ENCODE peak calls at places on chromosomes 3 and 15, in five cellular contexts. L is GM23248, S is astrocyte, Q is breast epithelium, H is SK-N-SH. K is an unnamed sample. For H3K4me1 and H3K36me3, the result is how much of the 10 kb centered on the place peaks cover.

GRCh38 chr15:59583088-59583487 is 28.5 kb upstream of the GCNT3 start:
- DNase-seq in L (no peak), S (no peak), Q (no peak), H (no peak), K (no peak)

GRCh38 chr3:113557374-113557773 is 25.0 kb downstream of the SIDT1 start:
- DNase-seq in L (peak), S (peak), Q (no peak), H (no peak), K (no peak)

GRCh38 chr15:69604050-69604378 is 151.4 kb downstream of the RPLP1 start:
- DNase-seq in L (no peak), S (no peak), Q (no peak), H (no peak), K (no peak)

GRCh38 chr3:63892773-63893352 is 19.3 kb downstream of the SCAANT1 start:
- DNase-seq in L (no peak), S (no peak), Q (no peak), H (no peak), K (no peak)

GRCh38 chr15:40091861-40092415 is 16.7 kb downstream of the BMF start:
- DNase-seq in L (no peak), S (no peak), Q (peak), H (no peak), K (no peak)

GRCh38 chr3:134757549-134758069 is 37.5 kb upstream of the EPHB1 start:
- DNase-seq in L (no peak), S (no peak), Q (no peak), H (no peak), K (no peak)

GRCh38 chr3:157499342-157499963 is 3.8 kb downstream of the VEPH1 start:
- DNase-seq in L (peak), S (peak), Q (peak), H (no peak), K (no peak)

GRCh38 chr3:160400631-160401150 is 1.2 kb downstream of the SMC4 start:
- DNase-seq in L (peak), S (no peak), Q (no peak), H (peak), K (no peak)

GRCh38 chr3:13420817-13421755 is 964 bp upstream of the NUP210 start:
- DNase-seq in L (no peak), S (no peak), Q (no peak), H (no peak), K (no peak)

GRCh38 chr15:28021281-28022039 is 77.7 kb downstream of the OCA2 start:
- DNase-seq in L (peak), S (peak), Q (peak), H (peak), K (no peak)

GRCh38 chr3:183572935-183573334 is 17.4 kb upstream of the KLHL6 start:
- DNase-seq in L (no peak), S (no peak), Q (no peak), H (no peak), K (no peak)

GRCh38 chr3:27553868-27554540 is 69.8 kb upstream of the SLC4A7 start:
- DNase-seq in L (peak), S (no peak), Q (no peak), H (no peak), K (no peak)

GRCh38 chr3:150349314-150350097 is 58.6 kb upstream of the TSC22D2 start:
- DNase-seq in L (peak), S (no peak), Q (no peak), H (no peak), K (no peak)

GRCh38 chr3:158200973-158201372 is 91.1 kb downstream of the RSRC1 start:
- DNase-seq in L (peak), S (no peak), Q (no peak), H (no peak), K (no peak)

GRCh38 chr3:41265011-41265545 is 65.8 kb downstream of the CTNNB1 start:
- DNase-seq in L (peak), S (peak), Q (no peak), H (no peak), K (no peak)

GRCh38 chr3:152051501-152052404 is 178.3 kb downstream of the SUCNR1 start:
- DNase-seq in L (peak), S (peak), Q (no peak), H (no peak), K (no peak)

GRCh38 chr3:184597783-184598182 is 36.2 kb downstream of the EPHB3 start:
- DNase-seq in L (no peak), S (no peak), Q (peak), H (no peak), K (no peak)

GRCh38 chr15:94199725-94200124 is 31.6 kb upstream of the MCTP2 start:
- DNase-seq in L (no peak), S (no peak), Q (no peak), H (no peak), K (no peak)

GRCh38 chr15:86139828-86140227 is 60.2 kb downstream of the AGBL1 start:
- DNase-seq in L (no peak), S (no peak), Q (no peak), H (peak), K (no peak)

GRCh38 chr3:37646865-37647264 is 214.8 kb upstream of the CTDSPL start:
- DNase-seq in L (no peak), S (no peak), Q (no peak), H (no peak), K (no peak)

GRCh38 chr3:141331370-141332318 is 36.7 kb upstream of the ZBTB38 start:
- DNase-seq in L (peak), S (peak), Q (no peak), H (no peak), K (peak)

GRCh38 chr3:143331336-143331735 is 211.8 kb downstream of the CHST2 start:
- DNase-seq in L (peak), S (peak), Q (no peak), H (no peak), K (no peak)

DNA sequence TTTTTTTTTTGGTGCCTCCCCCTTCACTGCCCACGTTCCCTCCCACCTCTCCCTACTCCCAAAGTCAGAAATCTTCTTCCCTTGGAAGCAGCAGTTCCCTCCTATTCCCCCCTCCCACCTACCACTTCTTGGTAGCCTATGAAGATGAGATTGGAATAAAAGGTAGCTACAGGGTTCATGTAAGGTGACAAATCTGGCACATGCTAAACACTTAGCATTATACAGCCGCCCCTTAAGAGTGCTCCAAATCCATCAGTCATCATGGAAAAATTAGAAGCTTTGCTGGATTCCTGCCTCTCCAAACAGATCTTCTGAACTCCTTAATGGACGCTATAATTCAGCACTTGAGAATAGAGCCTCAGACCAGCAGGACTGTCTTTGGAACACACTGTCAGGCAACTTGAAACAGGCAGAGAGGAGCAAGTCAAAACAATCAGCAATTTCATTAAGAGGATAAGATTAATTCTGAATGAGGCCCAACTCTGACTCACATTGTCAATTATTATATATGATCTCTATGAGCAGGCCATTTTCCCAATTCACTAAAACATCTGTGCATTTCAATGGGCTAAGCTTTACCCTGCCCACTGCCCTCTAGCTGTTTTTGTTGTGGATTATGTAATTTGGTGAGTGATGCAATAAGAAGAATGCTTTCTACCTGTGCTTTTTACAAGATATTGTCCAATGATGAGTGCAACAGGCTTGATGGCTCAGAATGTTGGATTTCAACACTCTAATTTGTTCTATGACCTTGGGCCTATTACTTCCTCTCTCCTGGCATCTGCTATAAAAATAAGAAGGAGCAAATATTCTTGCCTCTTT is 34.6 kb upstream of the SPRED1 start:
- DNase-seq in L (peak), S (peak), Q (no peak), H (no peak), K (no peak)
- H3K4me3 ChIP-seq in L (no peak), S (no peak), Q (no peak), H (no peak), K (no peak)

GRCh38 chr15:68416158-68416535 is 15.8 kb downstream of the ITGA11 start:
- DNase-seq in L (no peak), S (no peak), Q (no peak), H (no peak), K (no peak)

GRCh38 chr15:68418611-68419161 is 13.3 kb downstream of the ITGA11 start:
- DNase-seq in L (peak), S (peak), Q (peak), H (no peak), K (no peak)

GRCh38 chr15:68417897-68418296 is 14.1 kb downstream of the ITGA11 start:
- DNase-seq in L (peak), S (peak), Q (peak), H (no peak), K (no peak)

GRCh38 chr15:68415501-68416157 is 16.3 kb downstream of the ITGA11 start:
- DNase-seq in L (peak), S (no peak), Q (peak), H (no peak), K (peak)

DNA sequence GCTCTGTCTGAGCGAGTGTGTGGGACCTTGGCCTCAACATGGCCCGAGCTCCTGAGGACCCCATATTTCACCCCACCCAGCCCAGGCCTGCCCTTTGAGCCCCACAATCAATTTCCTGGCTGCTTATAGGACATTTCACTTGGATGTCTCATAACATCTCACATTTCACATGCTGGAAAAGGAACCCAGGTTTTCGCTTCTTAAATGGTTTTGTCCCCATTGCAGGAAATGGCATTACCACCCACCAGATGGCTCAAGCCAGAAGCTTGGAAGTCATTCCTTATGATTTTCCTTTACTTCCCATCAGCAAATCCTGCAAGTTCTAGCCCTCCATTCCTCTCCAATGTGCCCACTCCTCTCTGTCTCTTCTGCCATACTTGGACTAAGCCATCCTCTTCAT is 14.9 kb downstream of the ITGA11 start:
- DNase-seq in L (no peak), S (no peak), Q (peak), H (no peak), K (no peak)
- H3K4me1 ChIP-seq in L (under half), S (under half), Q (under half), H (under half), K (under half)

GRCh38 chr3:197994736-197995135 is 34.7 kb downstream of the LMLN start:
- DNase-seq in L (no peak), S (no peak), Q (no peak), H (no peak), K (no peak)

GRCh38 chr3:197989651-197990050 is 29.6 kb downstream of the LMLN start:
- DNase-seq in L (no peak), S (no peak), Q (no peak), H (no peak), K (no peak)
- H3K36me3 ChIP-seq in L (under half), S (under half), Q (under half), H (under half), K (under half)

GRCh38 chr3:16241225-16241624 is 23.5 kb downstream of the DPH3 start:
- DNase-seq in L (no peak), S (no peak), Q (no peak), H (no peak), K (no peak)

GRCh38 chr3:16242177-16242576 is 22.6 kb downstream of the DPH3 start:
- DNase-seq in L (no peak), S (no peak), Q (no peak), H (no peak), K (no peak)

GRCh38 chr3:16240229-16241023 is 24.3 kb downstream of the DPH3 start:
- DNase-seq in L (peak), S (peak), Q (no peak), H (no peak), K (no peak)

GRCh38 chr3:16245613-16246012 is 19.1 kb downstream of the DPH3 start:
- DNase-seq in L (no peak), S (no peak), Q (no peak), H (no peak), K (no peak)

DNA sequence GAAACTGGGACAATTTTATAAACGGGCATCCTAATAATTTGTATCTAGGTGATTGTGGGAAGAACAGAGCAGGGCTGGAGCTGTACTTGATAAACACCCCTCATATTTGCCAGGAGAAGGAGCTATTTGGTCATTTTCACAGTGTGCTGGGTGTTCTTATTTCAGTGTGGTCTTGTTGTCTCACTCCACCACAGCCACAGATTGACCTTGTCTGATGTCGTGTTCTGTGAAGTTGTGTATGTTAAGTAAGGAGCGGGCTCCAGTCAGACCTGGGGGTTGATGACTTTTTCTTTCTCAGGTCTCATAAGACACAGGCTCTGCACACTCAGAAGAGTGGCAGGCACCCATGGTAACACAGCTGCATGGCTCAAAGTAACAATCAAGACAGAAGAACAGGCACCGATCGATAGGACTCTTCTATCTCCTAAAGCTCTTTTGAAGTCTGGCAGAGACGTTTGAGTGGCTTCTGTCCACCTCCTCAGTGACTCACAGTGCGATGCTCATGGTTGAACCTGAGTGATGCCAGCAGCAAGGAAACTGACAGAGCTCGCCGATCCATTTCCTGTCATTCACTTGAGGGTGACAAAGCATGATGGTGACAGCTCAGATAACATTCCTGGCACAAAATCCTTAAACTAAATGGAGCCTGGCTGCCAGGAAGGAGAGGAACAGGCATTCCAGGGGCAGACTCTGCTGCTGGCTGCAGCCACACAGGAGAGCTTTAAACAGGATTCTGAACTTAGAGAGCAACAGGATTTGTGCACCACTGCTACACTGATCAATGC is 20.8 kb downstream of the DPH3 start:
- DNase-seq in L (peak), S (peak), Q (no peak), H (no peak), K (peak)
- H3K4me3 ChIP-seq in L (no peak), S (no peak), Q (no peak), H (no peak), K (no peak)

GRCh38 chr3:177144922-177145321 is 52.4 kb downstream of the TBL1XR1 start:
- DNase-seq in L (no peak), S (no peak), Q (no peak), H (no peak), K (no peak)

GRCh38 chr3:177147790-177148189 is 49.5 kb downstream of the TBL1XR1 start:
- DNase-seq in L (no peak), S (no peak), Q (no peak), H (no peak), K (no peak)

GRCh38 chr3:177145402-177145801 is 51.9 kb downstream of the TBL1XR1 start:
- DNase-seq in L (no peak), S (no peak), Q (no peak), H (no peak), K (no peak)

GRCh38 chr3:177145954-177146353 is 51.3 kb downstream of the TBL1XR1 start:
- DNase-seq in L (no peak), S (no peak), Q (no peak), H (no peak), K (no peak)

DNA sequence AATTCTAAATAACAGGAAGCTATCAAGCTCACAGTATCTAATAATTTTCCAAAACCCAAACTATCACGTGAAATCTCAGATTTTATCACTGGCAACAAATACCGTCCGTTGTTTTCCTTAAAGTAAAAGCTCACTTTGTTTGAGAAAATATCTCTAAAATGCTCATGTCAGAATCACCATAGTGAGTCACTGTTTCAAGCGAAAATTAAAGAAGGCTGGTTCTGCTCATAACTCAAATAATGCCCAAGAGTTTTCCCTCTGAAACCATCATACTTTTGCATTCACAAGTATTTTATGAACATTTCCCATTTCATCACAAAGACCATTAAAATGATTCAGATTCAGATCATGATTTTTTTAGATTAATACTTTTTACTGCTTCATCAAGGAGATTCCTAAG is 50.6 kb downstream of the TBL1XR1 start:
- DNase-seq in L (peak), S (peak), Q (no peak), H (no peak), K (no peak)
- H3K4me1 ChIP-seq in L (under half), S (under half), Q (under half), H (under half), K (half or more)

GRCh38 chr3:126672340-126672739 is 17.4 kb upstream of the TXNRD3 start:
- DNase-seq in L (no peak), S (no peak), Q (no peak), H (no peak), K (no peak)
- H3K36me3 ChIP-seq in L (under half), S (under half), Q (under half), H (under half), K (under half)

DNA sequence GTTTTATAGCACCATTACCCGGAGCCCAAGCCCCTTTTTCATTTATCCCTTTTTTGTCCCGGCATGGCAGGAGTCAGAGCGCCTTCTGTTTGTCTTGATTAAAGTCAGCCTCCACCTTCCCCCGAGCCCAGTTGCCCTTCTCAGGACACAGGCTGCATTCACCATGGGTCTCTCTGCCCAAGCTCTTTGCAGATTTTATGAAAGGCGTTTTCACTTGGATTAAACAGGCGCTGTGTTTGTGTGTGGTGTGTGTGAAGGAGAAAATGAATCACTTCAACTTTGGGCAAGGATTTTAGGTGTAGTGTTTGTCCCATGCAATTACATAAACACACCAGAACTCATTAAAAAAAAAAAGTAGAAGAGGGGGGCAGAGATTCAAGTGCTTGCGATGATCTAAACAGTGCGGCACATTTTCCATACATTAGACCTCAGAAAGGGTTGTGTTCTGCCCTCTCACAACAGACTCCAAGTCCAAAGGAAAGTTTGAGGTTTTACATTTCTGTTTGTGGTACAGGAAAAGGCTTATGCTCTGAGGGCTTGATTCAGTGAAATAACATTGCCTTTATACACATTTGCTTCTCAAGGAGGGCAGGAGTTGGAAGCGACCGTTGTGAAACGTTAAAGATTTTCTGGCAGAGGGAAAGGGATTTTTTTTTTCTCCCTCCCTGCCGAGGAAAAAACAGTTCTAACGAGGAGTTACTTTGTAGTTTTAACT is 14.5 kb upstream of the IL16 start:
- DNase-seq in L (peak), S (no peak), Q (no peak), H (no peak), K (no peak)
- H3K4me3 ChIP-seq in L (peak), S (no peak), Q (peak), H (no peak), K (no peak)

GRCh38 chr3:189567772-189568420 is 63.3 kb upstream of the TP63 start:
- DNase-seq in L (no peak), S (no peak), Q (no peak), H (no peak), K (no peak)
- H3K4me1 ChIP-seq in L (under half), S (under half), Q (under half), H (under half), K (under half)

K was measured in gastrocnemius medialis.